ENCODE peak calls at places on chromosome 19, in ten cellular contexts. B, P, Q, Y, L, Z, M, I, G and C are unnamed samples.

GRCh38 chr19:17847538-17848366 is at the start of gene JAK3:
- DNase-seq in B (peak; percentile 80), P (no peak), Q (no peak), Y (peak; percentile 84), L (peak; percentile 82), Z (peak; percentile 85), M (peak; percentile 71), I (no peak), G (no peak), C (peak; percentile 81)

GRCh38 chr19:22622901-22623840 is 11.0 kb upstream of the ZNF492 start:
- DNase-seq in B (no peak), P (no peak), Q (no peak), Y (no peak), L (peak; percentile 23), Z (peak; percentile 80), M (peak; percentile 38), I (no peak), G (no peak), C (peak; percentile 60)

GRCh38 chr19:55579766-55580621 is 654 bp downstream of the ZNF579 start:
- DNase-seq in B (no peak), P (no peak), Q (no peak), Y (no peak), L (peak; percentile 71), Z (peak; percentile 59), M (peak; percentile 52), I (no peak), G (no peak), C (no peak)

GRCh38 chr19:16335226-16335625 is 10.6 kb downstream of the KLF2 start:
- DNase-seq in B (no peak), P (no peak), Q (no peak), Y (no peak), L (no peak), Z (no peak), M (no peak), I (no peak), G (no peak), C (no peak)

GRCh38 chr19:4066682-4067395 is at the start of gene ZBTB7A:
- DNase-seq in B (peak; percentile 38), P (no peak), Q (peak; percentile 82), Y (no peak), L (peak; percentile 93), Z (peak; percentile 84), M (peak; percentile 91), I (no peak), G (peak; percentile 51), C (peak; percentile 90)

GRCh38 chr19:33434886-33435705 is 61.6 kb downstream of the CEBPG start:
- DNase-seq in B (no peak), P (no peak), Q (no peak), Y (no peak), L (no peak), Z (no peak), M (no peak), I (no peak), G (no peak), C (peak; percentile 16)

GRCh38 chr19:51783373-51783772 is 11.6 kb upstream of the FPR3 start:
- DNase-seq in B (no peak), P (no peak), Q (no peak), Y (no peak), L (no peak), Z (no peak), M (no peak), I (no peak), G (no peak), C (no peak)

GRCh38 chr19:46014534-46014933 is 8.3 kb downstream of the PGLYRP1 start:
- DNase-seq in B (no peak), P (no peak), Q (no peak), Y (no peak), L (no peak), Z (no peak), M (no peak), I (no peak), G (no peak), C (no peak)

GRCh38 chr19:45442927-45443461 is 19.3 kb upstream of the ERCC1 start:
- DNase-seq in B (no peak), P (no peak), Q (peak; percentile 37), Y (no peak), L (peak; percentile 84), Z (peak; percentile 52), M (peak; percentile 66), I (no peak), G (no peak), C (peak; percentile 72)

GRCh38 chr19:29878973-29879654 is 62.9 kb upstream of the URI1 start:
- DNase-seq in B (no peak), P (peak; percentile 56), Q (no peak), Y (no peak), L (no peak), Z (no peak), M (no peak), I (no peak), G (no peak), C (no peak)

GRCh38 chr19:10915511-10916091 is 12.8 kb downstream of the YIPF2 start:
- DNase-seq in B (no peak), P (peak; percentile 36), Q (no peak), Y (no peak), L (peak; percentile 10), Z (no peak), M (no peak), I (no peak), G (no peak), C (no peak)

GRCh38 chr19:20186163-20186562 is 19.1 kb downstream of the ZNF486 start:
- DNase-seq in B (no peak), P (no peak), Q (no peak), Y (no peak), L (no peak), Z (no peak), M (no peak), I (no peak), G (no peak), C (no peak)

GRCh38 chr19:5397804-5398692 is 57.2 kb upstream of the ZNRF4 start:
- DNase-seq in B (no peak), P (no peak), Q (no peak), Y (no peak), L (no peak), Z (no peak), M (no peak), I (no peak), G (peak; percentile 26), C (no peak)